ENCODE peak calls at places on chromosomes 11 and 22, in nine cellular contexts. One of them, this sample, is unnamed.

GRCh38 chr11:13355191-13355590 is 77.6 kb downstream of the BMAL1 start:
- DNase-seq in NCI-H82: no peak
- DNase-seq in stimulated activated CD4-positive, alpha-beta T cell treated with anti-CD3 and anti-CD28 coated beads, Interleukin-2, amount 100 ng/mL, for 48 hours: no peak
- DNase-seq in NCI-H460: no peak
- DNase-seq in skeletal muscle cell: no peak
- DNase-seq in activated CD8-positive, alpha-beta T cell treated with anti-CD3 and anti-CD28 coated beads for 36 hours: no peak
- DNase-seq in stimulated activated CD8-positive, alpha-beta memory T cell treated with anti-CD3 and anti-CD28 coated beads, Interleukin-4, amount 100 ng/mL, for 48 hours: no peak
- DNase-seq in activated T-cell treated with anti-CD3 and anti-CD28 coated beads, Interleukin-2, amount 50 U/mL, for 48 hours: no peak
- DNase-seq in astrocyte of the hippocampus: no peak
- DNase-seq in this sample: no peak

GRCh38 chr11:35458846-35459245 is 39.5 kb upstream of the SLC1A2 start:
- DNase-seq in astrocyte of the hippocampus: peak; percentile 75
- DNase-seq in activated T-cell treated with anti-CD3 and anti-CD28 coated beads, Interleukin-2, amount 50 U/mL, for 48 hours: no peak
- DNase-seq in NCI-H82: no peak
- DNase-seq in activated CD8-positive, alpha-beta T cell treated with anti-CD3 and anti-CD28 coated beads for 36 hours: no peak
- DNase-seq in stimulated activated CD4-positive, alpha-beta T cell treated with anti-CD3 and anti-CD28 coated beads, Interleukin-2, amount 100 ng/mL, for 48 hours: no peak
- DNase-seq in skeletal muscle cell: no peak
- DNase-seq in stimulated activated CD8-positive, alpha-beta memory T cell treated with anti-CD3 and anti-CD28 coated beads, Interleukin-4, amount 100 ng/mL, for 48 hours: no peak
- DNase-seq in NCI-H460: no peak
- DNase-seq in this sample: no peak

GRCh38 chr11:102722804-102723203 is 1.9 kb downstream of the MMP8 start:
- DNase-seq in NCI-H460: no peak
- DNase-seq in activated T-cell treated with anti-CD3 and anti-CD28 coated beads, Interleukin-2, amount 50 U/mL, for 48 hours: no peak
- DNase-seq in stimulated activated CD4-positive, alpha-beta T cell treated with anti-CD3 and anti-CD28 coated beads, Interleukin-2, amount 100 ng/mL, for 48 hours: no peak
- DNase-seq in skeletal muscle cell: no peak
- DNase-seq in NCI-H82: no peak
- DNase-seq in activated CD8-positive, alpha-beta T cell treated with anti-CD3 and anti-CD28 coated beads for 36 hours: no peak
- DNase-seq in astrocyte of the hippocampus: no peak
- DNase-seq in stimulated activated CD8-positive, alpha-beta memory T cell treated with anti-CD3 and anti-CD28 coated beads, Interleukin-4, amount 100 ng/mL, for 48 hours: no peak
- DNase-seq in this sample: no peak

GRCh38 chr11:73194593-73194992 is 23.5 kb upstream of the P2RY2 start:
- DNase-seq in stimulated activated CD4-positive, alpha-beta T cell treated with anti-CD3 and anti-CD28 coated beads, Interleukin-2, amount 100 ng/mL, for 48 hours: no peak
- DNase-seq in NCI-H460: no peak
- DNase-seq in skeletal muscle cell: no peak
- DNase-seq in NCI-H82: no peak
- DNase-seq in stimulated activated CD8-positive, alpha-beta memory T cell treated with anti-CD3 and anti-CD28 coated beads, Interleukin-4, amount 100 ng/mL, for 48 hours: no peak
- DNase-seq in astrocyte of the hippocampus: no peak
- DNase-seq in activated CD8-positive, alpha-beta T cell treated with anti-CD3 and anti-CD28 coated beads for 36 hours: no peak
- DNase-seq in activated T-cell treated with anti-CD3 and anti-CD28 coated beads, Interleukin-2, amount 50 U/mL, for 48 hours: no peak
- DNase-seq in this sample: no peak

GRCh38 chr11:32485733-32486132 is 50.4 kb upstream of the WT1 start:
- DNase-seq in NCI-H460: no peak
- DNase-seq in activated T-cell treated with anti-CD3 and anti-CD28 coated beads, Interleukin-2, amount 50 U/mL, for 48 hours: no peak
- DNase-seq in astrocyte of the hippocampus: no peak
- DNase-seq in NCI-H82: no peak
- DNase-seq in stimulated activated CD8-positive, alpha-beta memory T cell treated with anti-CD3 and anti-CD28 coated beads, Interleukin-4, amount 100 ng/mL, for 48 hours: no peak
- DNase-seq in skeletal muscle cell: no peak
- DNase-seq in stimulated activated CD4-positive, alpha-beta T cell treated with anti-CD3 and anti-CD28 coated beads, Interleukin-2, amount 100 ng/mL, for 48 hours: no peak
- DNase-seq in activated CD8-positive, alpha-beta T cell treated with anti-CD3 and anti-CD28 coated beads for 36 hours: no peak
- DNase-seq in this sample: no peak

GRCh38 chr11:119319702-119320592 is 3.0 kb upstream of the MCAM start:
- DNase-seq in astrocyte of the hippocampus: no peak
- DNase-seq in skeletal muscle cell: no peak
- DNase-seq in activated CD8-positive, alpha-beta T cell treated with anti-CD3 and anti-CD28 coated beads for 36 hours: no peak
- DNase-seq in NCI-H82: peak; percentile 73
- DNase-seq in activated T-cell treated with anti-CD3 and anti-CD28 coated beads, Interleukin-2, amount 50 U/mL, for 48 hours: no peak
- DNase-seq in NCI-H460: no peak
- DNase-seq in stimulated activated CD4-positive, alpha-beta T cell treated with anti-CD3 and anti-CD28 coated beads, Interleukin-2, amount 100 ng/mL, for 48 hours: no peak
- DNase-seq in stimulated activated CD8-positive, alpha-beta memory T cell treated with anti-CD3 and anti-CD28 coated beads, Interleukin-4, amount 100 ng/mL, for 48 hours: no peak
- DNase-seq in this sample: no peak

GRCh38 chr22:33865996-33866395 is 54.3 kb downstream of the LARGE1 start:
- DNase-seq in NCI-H460: no peak
- DNase-seq in stimulated activated CD8-positive, alpha-beta memory T cell treated with anti-CD3 and anti-CD28 coated beads, Interleukin-4, amount 100 ng/mL, for 48 hours: no peak
- DNase-seq in skeletal muscle cell: no peak
- DNase-seq in activated T-cell treated with anti-CD3 and anti-CD28 coated beads, Interleukin-2, amount 50 U/mL, for 48 hours: no peak
- DNase-seq in stimulated activated CD4-positive, alpha-beta T cell treated with anti-CD3 and anti-CD28 coated beads, Interleukin-2, amount 100 ng/mL, for 48 hours: no peak
- DNase-seq in activated CD8-positive, alpha-beta T cell treated with anti-CD3 and anti-CD28 coated beads for 36 hours: no peak
- DNase-seq in astrocyte of the hippocampus: no peak
- DNase-seq in NCI-H82: peak; percentile 25
- DNase-seq in this sample: no peak

GRCh38 chr11:134592391-134592990 is 180.4 kb upstream of the B3GAT1 start:
- DNase-seq in NCI-H460: peak; percentile 6
- DNase-seq in astrocyte of the hippocampus: no peak
- DNase-seq in activated CD8-positive, alpha-beta T cell treated with anti-CD3 and anti-CD28 coated beads for 36 hours: peak; percentile 83
- DNase-seq in skeletal muscle cell: no peak
- DNase-seq in stimulated activated CD8-positive, alpha-beta memory T cell treated with anti-CD3 and anti-CD28 coated beads, Interleukin-4, amount 100 ng/mL, for 48 hours: peak; percentile 83
- DNase-seq in NCI-H82: peak; percentile 45
- DNase-seq in activated T-cell treated with anti-CD3 and anti-CD28 coated beads, Interleukin-2, amount 50 U/mL, for 48 hours: peak; percentile 77
- DNase-seq in stimulated activated CD4-positive, alpha-beta T cell treated with anti-CD3 and anti-CD28 coated beads, Interleukin-2, amount 100 ng/mL, for 48 hours: peak; percentile 51
- DNase-seq in this sample: no peak

GRCh38 chr22:46025225-46025972 is 48.4 kb upstream of the WNT7B start:
- DNase-seq in astrocyte of the hippocampus: no peak
- DNase-seq in NCI-H460: no peak
- DNase-seq in stimulated activated CD8-positive, alpha-beta memory T cell treated with anti-CD3 and anti-CD28 coated beads, Interleukin-4, amount 100 ng/mL, for 48 hours: no peak
- DNase-seq in activated CD8-positive, alpha-beta T cell treated with anti-CD3 and anti-CD28 coated beads for 36 hours: no peak
- DNase-seq in skeletal muscle cell: no peak
- DNase-seq in NCI-H82: no peak
- DNase-seq in activated T-cell treated with anti-CD3 and anti-CD28 coated beads, Interleukin-2, amount 50 U/mL, for 48 hours: no peak
- DNase-seq in stimulated activated CD4-positive, alpha-beta T cell treated with anti-CD3 and anti-CD28 coated beads, Interleukin-2, amount 100 ng/mL, for 48 hours: no peak
- DNase-seq in this sample: no peak

GRCh38 chr11:132704796-132705375 is 827.4 kb downstream of the OPCML start:
- DNase-seq in stimulated activated CD8-positive, alpha-beta memory T cell treated with anti-CD3 and anti-CD28 coated beads, Interleukin-4, amount 100 ng/mL, for 48 hours: no peak
- DNase-seq in astrocyte of the hippocampus: no peak
- DNase-seq in activated CD8-positive, alpha-beta T cell treated with anti-CD3 and anti-CD28 coated beads for 36 hours: no peak
- DNase-seq in activated T-cell treated with anti-CD3 and anti-CD28 coated beads, Interleukin-2, amount 50 U/mL, for 48 hours: no peak
- DNase-seq in skeletal muscle cell: no peak
- DNase-seq in stimulated activated CD4-positive, alpha-beta T cell treated with anti-CD3 and anti-CD28 coated beads, Interleukin-2, amount 100 ng/mL, for 48 hours: no peak
- DNase-seq in NCI-H82: peak; percentile 1
- DNase-seq in NCI-H460: no peak
- DNase-seq in this sample: no peak

GRCh38 chr11:58923300-58923788 is 15.9 kb upstream of the GLYATL1 start:
- DNase-seq in astrocyte of the hippocampus: peak; percentile 62
- DNase-seq in activated T-cell treated with anti-CD3 and anti-CD28 coated beads, Interleukin-2, amount 50 U/mL, for 48 hours: peak; percentile 30
- DNase-seq in activated CD8-positive, alpha-beta T cell treated with anti-CD3 and anti-CD28 coated beads for 36 hours: peak; percentile 25
- DNase-seq in stimulated activated CD8-positive, alpha-beta memory T cell treated with anti-CD3 and anti-CD28 coated beads, Interleukin-4, amount 100 ng/mL, for 48 hours: no peak
- DNase-seq in NCI-H460: peak; percentile 7
- DNase-seq in skeletal muscle cell: no peak
- DNase-seq in NCI-H82: peak; percentile 55
- DNase-seq in stimulated activated CD4-positive, alpha-beta T cell treated with anti-CD3 and anti-CD28 coated beads, Interleukin-2, amount 100 ng/mL, for 48 hours: peak; percentile 5
- DNase-seq in this sample: no peak

GRCh38 chr22:39135092-39135896 is 17.2 kb downstream of the CBX7 start:
- DNase-seq in stimulated activated CD8-positive, alpha-beta memory T cell treated with anti-CD3 and anti-CD28 coated beads, Interleukin-4, amount 100 ng/mL, for 48 hours: peak; percentile 67
- DNase-seq in NCI-H460: no peak
- DNase-seq in activated CD8-positive, alpha-beta T cell treated with anti-CD3 and anti-CD28 coated beads for 36 hours: peak; percentile 62
- DNase-seq in NCI-H82: peak; percentile 58
- DNase-seq in activated T-cell treated with anti-CD3 and anti-CD28 coated beads, Interleukin-2, amount 50 U/mL, for 48 hours: peak; percentile 68
- DNase-seq in stimulated activated CD4-positive, alpha-beta T cell treated with anti-CD3 and anti-CD28 coated beads, Interleukin-2, amount 100 ng/mL, for 48 hours: no peak
- DNase-seq in astrocyte of the hippocampus: peak; percentile 62
- DNase-seq in skeletal muscle cell: no peak
- DNase-seq in this sample: no peak

GRCh38 chr11:93921695-93922468 is 71.5 kb upstream of the VSTM5 start:
- DNase-seq in astrocyte of the hippocampus: peak; percentile 82
- DNase-seq in NCI-H82: peak; percentile 77
- DNase-seq in skeletal muscle cell: peak; percentile 26
- DNase-seq in stimulated activated CD8-positive, alpha-beta memory T cell treated with anti-CD3 and anti-CD28 coated beads, Interleukin-4, amount 100 ng/mL, for 48 hours: peak; percentile 28
- DNase-seq in NCI-H460: peak; percentile 47
- DNase-seq in activated T-cell treated with anti-CD3 and anti-CD28 coated beads, Interleukin-2, amount 50 U/mL, for 48 hours: peak; percentile 32
- DNase-seq in stimulated activated CD4-positive, alpha-beta T cell treated with anti-CD3 and anti-CD28 coated beads, Interleukin-2, amount 100 ng/mL, for 48 hours: peak; percentile 7
- DNase-seq in activated CD8-positive, alpha-beta T cell treated with anti-CD3 and anti-CD28 coated beads for 36 hours: peak; percentile 44
- DNase-seq in this sample: peak; percentile 80

GRCh38 chr11:75103380-75104026 is 6.8 kb upstream of the OR2AT4 start:
- DNase-seq in NCI-H82: no peak
- DNase-seq in astrocyte of the hippocampus: peak; percentile 7
- DNase-seq in activated T-cell treated with anti-CD3 and anti-CD28 coated beads, Interleukin-2, amount 50 U/mL, for 48 hours: peak; percentile 29
- DNase-seq in skeletal muscle cell: peak; percentile 16
- DNase-seq in NCI-H460: no peak
- DNase-seq in stimulated activated CD8-positive, alpha-beta memory T cell treated with anti-CD3 and anti-CD28 coated beads, Interleukin-4, amount 100 ng/mL, for 48 hours: no peak
- DNase-seq in stimulated activated CD4-positive, alpha-beta T cell treated with anti-CD3 and anti-CD28 coated beads, Interleukin-2, amount 100 ng/mL, for 48 hours: no peak
- DNase-seq in activated CD8-positive, alpha-beta T cell treated with anti-CD3 and anti-CD28 coated beads for 36 hours: no peak
- DNase-seq in this sample: peak; percentile 28

GRCh38 chr11:73584831-73585230 is 13.1 kb downstream of the FAM168A start:
- DNase-seq in stimulated activated CD4-positive, alpha-beta T cell treated with anti-CD3 and anti-CD28 coated beads, Interleukin-2, amount 100 ng/mL, for 48 hours: no peak
- DNase-seq in activated CD8-positive, alpha-beta T cell treated with anti-CD3 and anti-CD28 coated beads for 36 hours: no peak
- DNase-seq in astrocyte of the hippocampus: no peak
- DNase-seq in NCI-H82: no peak
- DNase-seq in stimulated activated CD8-positive, alpha-beta memory T cell treated with anti-CD3 and anti-CD28 coated beads, Interleukin-4, amount 100 ng/mL, for 48 hours: no peak
- DNase-seq in NCI-H460: no peak
- DNase-seq in activated T-cell treated with anti-CD3 and anti-CD28 coated beads, Interleukin-2, amount 50 U/mL, for 48 hours: no peak
- DNase-seq in skeletal muscle cell: no peak
- DNase-seq in this sample: no peak

This sample was measured in SW 1271.